ENCODE peak calls at places on chromosomes 5 and 9, in six cellular contexts. P, B, M, C, N and J are unnamed samples.

GRCh38 chr5:77645158-77645994 is 6.9 kb upstream of the OTP start:
- DNase-seq in B (peak), M (peak), N (no peak), C (no peak), P (peak), J (no peak)

GRCh38 chr5:73445708-73446630 is 2.6 kb downstream of the FOXD1 start:
- DNase-seq in C (no peak), B (no peak), N (no peak), P (no peak), M (no peak), J (no peak)

GRCh38 chr9:105157178-105157583 is 87.3 kb upstream of the SLC44A1 start:
- DNase-seq in B (peak), N (peak), P (peak), C (no peak), M (no peak), J (peak)

GRCh38 chr9:114025196-114025753 is 52.8 kb downstream of the AMBP start:
- DNase-seq in N (no peak), C (no peak), B (no peak), M (no peak), P (no peak), J (no peak)

GRCh38 chr5:169097897-169098296 is 203.0 kb downstream of the SLIT3 start:
- DNase-seq in M (no peak), C (no peak), B (no peak), N (no peak), P (no peak), J (no peak)

GRCh38 chr9:38443181-38443580 is 18.9 kb upstream of the IGFBPL1 start:
- DNase-seq in B (peak), N (peak), M (no peak), C (no peak), P (no peak), J (no peak)

GRCh38 chr5:169099801-169100734 is 200.9 kb downstream of the SLIT3 start:
- DNase-seq in M (no peak), N (peak), B (peak), C (no peak), P (no peak), J (no peak)

GRCh38 chr5:74042559-74043357 is 416.8 kb downstream of the ARHGEF28 start:
- DNase-seq in C (no peak), M (no peak), N (peak), P (no peak), B (peak), J (no peak)

GRCh38 chr9:89179920-89180667 is 1.5 kb upstream of the SHC3 start:
- DNase-seq in B (peak), N (peak), C (no peak), P (peak), M (no peak), J (peak)

GRCh38 chr9:105646879-105647594 is 15.2 kb upstream of the TAL2 start:
- DNase-seq in C (no peak), B (no peak), N (no peak), P (no peak), M (no peak), J (no peak)

GRCh38 chr5:124932791-124933600 is 186.6 kb upstream of the ZNF608 start:
- DNase-seq in P (no peak), M (no peak), C (no peak), B (no peak), N (peak), J (peak)

GRCh38 chr9:98687911-98688310 is 20.8 kb downstream of the GABBR2 start:
- DNase-seq in B (no peak), P (no peak), C (no peak), M (no peak), N (no peak), J (no peak)

GRCh38 chr9:123544007-123544827 is 188.2 kb downstream of the CRB2 start:
- DNase-seq in N (peak), C (no peak), M (no peak), B (peak), P (no peak), J (peak)

GRCh38 chr9:82353631-82354030 is 365.1 kb downstream of the SPATA31D1 start:
- DNase-seq in M (no peak), N (no peak), P (no peak), C (no peak), B (no peak), J (no peak)

GRCh38 chr9:124730772-124731171 is 40.3 kb downstream of the NR6A1 start:
- DNase-seq in C (no peak), B (no peak), M (no peak), N (no peak), P (no peak), J (no peak)

GRCh38 chr5:107668933-107669542 is 1.7 kb downstream of the EFNA5 start:
- DNase-seq in P (peak), B (peak), N (peak), C (no peak), M (no peak), J (no peak)

GRCh38 chr5:122770479-122770878 is 4.4 kb upstream of the SNX2 start:
- DNase-seq in B (no peak), M (no peak), N (peak), C (no peak), P (no peak), J (no peak)

GRCh38 chr5:93384977-93385376 is 196.0 kb downstream of the NR2F1-AS1 start:
- DNase-seq in P (no peak), M (no peak), N (no peak), B (no peak), C (no peak), J (no peak)